ENCODE peak calls at places on chromosome 19, in eight cellular contexts. S, L, A, H, B, U, K and V are unnamed samples.

GRCh38 chr19:29785955-29786589 is 25.7 kb upstream of the CCNE1 start:
- ATAC-seq in S (no peak), L (peak), A (no peak), H (no peak), B (no peak), U (no peak), K (no peak), V (no peak)

GRCh38 chr19:4622695-4623421 is 16.5 kb upstream of the TNFAIP8L1 start:
- ATAC-seq in S (no peak), L (peak), A (no peak), H (no peak), B (no peak), U (no peak), K (peak), V (no peak)

GRCh38 chr19:47609885-47610545 is 1.1 kb downstream of the BICRA start:
- ATAC-seq in S (peak), L (peak), A (peak), H (peak), B (no peak), U (peak), K (no peak), V (no peak)

GRCh38 chr19:42023943-42024260 is 29.9 kb upstream of the ATP1A3 start:
- ATAC-seq in S (no peak), L (no peak), A (no peak), H (no peak), B (no peak), U (no peak), K (no peak), V (no peak)

GRCh38 chr19:2575734-2576481 is 100.0 kb downstream of the GADD45B start:
- ATAC-seq in S (no peak), L (no peak), A (peak), H (peak), B (peak), U (no peak), K (no peak), V (peak)

GRCh38 chr19:6693681-6694080 is 23.7 kb upstream of the TNFSF14 start:
- ATAC-seq in S (peak), L (no peak), A (no peak), H (no peak), B (no peak), U (no peak), K (no peak), V (no peak)

GRCh38 chr19:28655054-28655453 is 557.9 kb downstream of the UQCRFS1 start:
- ATAC-seq in S (no peak), L (no peak), A (no peak), H (no peak), B (no peak), U (no peak), K (no peak), V (no peak)

GRCh38 chr19:44623080-44623479 is 9.7 kb downstream of the IGSF23 start:
- ATAC-seq in S (peak), L (no peak), A (no peak), H (no peak), B (no peak), U (peak), K (no peak), V (peak)

GRCh38 chr19:49422407-49423277 is 599 bp downstream of the PTH2 start:
- ATAC-seq in S (peak), L (peak), A (peak), H (peak), B (no peak), U (peak), K (no peak), V (peak)

GRCh38 chr19:2546128-2547032 is 70.5 kb downstream of the GADD45B start:
- ATAC-seq in S (peak), L (peak), A (peak), H (peak), B (peak), U (peak), K (no peak), V (no peak)

GRCh38 chr19:47433121-47433520 is 13.8 kb upstream of the MEIS3 start:
- ATAC-seq in S (no peak), L (no peak), A (no peak), H (no peak), B (no peak), U (no peak), K (no peak), V (no peak)

GRCh38 chr19:19134687-19135158 is 3.6 kb downstream of the TMEM161A start:
- ATAC-seq in S (peak), L (no peak), A (no peak), H (peak), B (no peak), U (peak), K (no peak), V (no peak)

GRCh38 chr19:42151735-42152134 is 19.5 kb upstream of the POU2F2 start:
- ATAC-seq in S (no peak), L (no peak), A (no peak), H (no peak), B (no peak), U (no peak), K (no peak), V (no peak)

GRCh38 chr19:49896863-49897621 is at the start of gene IL4I1:
- ATAC-seq in S (peak), L (peak), A (peak), H (peak), B (peak), U (peak), K (peak), V (peak)

GRCh38 chr19:23377276-23377675 is 18.0 kb downstream of the ZNF91 start:
- ATAC-seq in S (no peak), L (no peak), A (no peak), H (peak), B (peak), U (no peak), K (no peak), V (no peak)

GRCh38 chr19:38734426-38735256 is 9.6 kb downstream of the CAPN12 start:
- ATAC-seq in S (no peak), L (peak), A (no peak), H (no peak), B (peak), U (peak), K (peak), V (no peak)

GRCh38 chr19:3687774-3688706 is 12.2 kb downstream of the PIP5K1C start:
- ATAC-seq in S (peak), L (peak), A (peak), H (no peak), B (no peak), U (peak), K (no peak), V (no peak)

GRCh38 chr19:651991-652390 is 11.0 kb downstream of the RNF126 start:
- ATAC-seq in S (no peak), L (no peak), A (no peak), H (no peak), B (no peak), U (no peak), K (no peak), V (no peak)

GRCh38 chr19:31562916-31563626 is 213.8 kb upstream of the TSHZ3 start:
- ATAC-seq in S (no peak), L (no peak), A (no peak), H (no peak), B (no peak), U (no peak), K (no peak), V (no peak)

GRCh38 chr19:33139165-33139564 is 7.3 kb downstream of the WDR88 start:
- ATAC-seq in S (no peak), L (no peak), A (no peak), H (no peak), B (no peak), U (no peak), K (no peak), V (no peak)

GRCh38 chr19:11678504-11678903 is 60.2 kb downstream of the ZNF823 start:
- ATAC-seq in S (no peak), L (no peak), A (no peak), H (no peak), B (no peak), U (no peak), K (no peak), V (no peak)

GRCh38 chr19:7852851-7853759 is 21.1 kb downstream of the PRR36 start:
- ATAC-seq in S (peak), L (peak), A (peak), H (peak), B (peak), U (peak), K (peak), V (peak)

GRCh38 chr19:49362926-49363264 is 679 bp upstream of the TEAD2 start:
- ATAC-seq in S (no peak), L (peak), A (peak), H (peak), B (no peak), U (peak), K (peak), V (no peak)

GRCh38 chr19:778910-779653 is 18.2 kb upstream of the PTBP1 start:
- ATAC-seq in S (peak), L (peak), A (peak), H (peak), B (no peak), U (peak), K (no peak), V (peak)

GRCh38 chr19:10431254-10431942 is 11.1 kb downstream of the PDE4A start:
- ATAC-seq in S (peak), L (peak), A (no peak), H (peak), B (peak), U (peak), K (peak), V (peak)

GRCh38 chr19:29413435-29413834 is 112.4 kb upstream of the VSTM2B start:
- ATAC-seq in S (no peak), L (no peak), A (peak), H (no peak), B (no peak), U (no peak), K (no peak), V (peak)

GRCh38 chr19:44260343-44260681 is 626 bp downstream of the ZNF233 start:
- ATAC-seq in S (no peak), L (peak), A (no peak), H (peak), B (peak), U (peak), K (peak), V (no peak)

GRCh38 chr19:32720936-32721250 is 1.3 kb downstream of the TDRD12 start:
- ATAC-seq in S (peak), L (no peak), A (no peak), H (no peak), B (no peak), U (no peak), K (no peak), V (no peak)

GRCh38 chr19:55632463-55632834 is 8.1 kb upstream of the ZNF784 start:
- ATAC-seq in S (peak), L (peak), A (peak), H (peak), B (peak), U (peak), K (peak), V (peak)
- H3K27ac ChIP-seq in S (no peak), L (no peak), A (no peak), H (no peak), B (no peak), U (no peak), K (no peak), V (peak)

GRCh38 chr19:40423227-40423566 is 2.6 kb downstream of the SERTAD1 start:
- ATAC-seq in S (no peak), L (no peak), A (no peak), H (no peak), B (no peak), U (no peak), K (no peak), V (no peak)
- H3K27ac ChIP-seq in S (no peak), L (peak), A (no peak), H (no peak), B (peak), U (peak), K (no peak), V (peak)

DNA sequence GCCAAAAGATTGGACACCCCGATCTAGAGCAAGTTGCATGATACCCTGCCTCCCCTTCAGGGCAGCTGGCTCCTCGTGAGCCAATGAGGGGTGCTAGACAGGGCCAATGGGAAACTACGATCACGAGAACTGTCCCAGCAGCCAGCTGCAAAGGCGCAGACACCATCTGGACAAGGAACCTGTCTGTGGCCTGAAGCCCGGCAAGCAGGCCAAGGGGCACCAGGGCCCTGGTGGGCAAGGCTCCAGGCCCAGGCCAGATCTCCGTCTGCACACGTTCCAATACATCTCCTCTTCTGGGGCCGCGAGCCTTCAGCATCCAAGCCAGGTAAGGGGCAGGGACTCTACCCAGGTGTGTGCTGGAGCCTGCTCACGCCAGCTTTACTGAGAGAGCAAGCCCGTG is 20.2 kb downstream of the MED26 start:
- ATAC-seq in S (peak), L (no peak), A (no peak), H (no peak), B (peak), U (no peak), K (no peak), V (no peak)
- H3K27ac ChIP-seq in S (peak), L (no peak), A (no peak), H (peak), B (no peak), U (peak), K (no peak), V (peak)

GRCh38 chr19:46355991-46356669 is 9.2 kb downstream of the PPP5C start:
- ATAC-seq in S (no peak), L (no peak), A (no peak), H (no peak), B (no peak), U (no peak), K (no peak), V (no peak)
- H3K27ac ChIP-seq in S (no peak), L (no peak), A (no peak), H (no peak), B (peak), U (no peak), K (no peak), V (no peak)